ENCODE peak calls at places on chromosome 3, in eight cellular contexts. I, R, V, M, Y, H, K and B are unnamed samples. For H3K4me1, the result is how much of the 10 kb centered on the place peaks cover.

GRCh38 chr3:57298041-57298440 is 5.6 kb upstream of the ASB14 start:
- DNase-seq in K (no peak), V (no peak), Y (no peak), I (no peak), H (no peak), R (peak), M (no peak), B (no peak)

GRCh38 chr3:148246286-148246685 is 451.4 kb upstream of the AGTR1 start:
- DNase-seq in Y (no peak), K (no peak), M (no peak), R (no peak), V (no peak), H (no peak), I (no peak), B (no peak)

GRCh38 chr3:171792549-171792948 is 17.7 kb downstream of the PLD1 start:
- DNase-seq in I (no peak), H (no peak), Y (no peak), K (no peak), V (no peak), R (no peak), M (no peak), B (no peak)

GRCh38 chr3:164460851-164461250 is 617.4 kb downstream of the SI start:
- DNase-seq in K (no peak), I (no peak), R (no peak), V (no peak), M (no peak), H (no peak), Y (no peak), B (no peak)

GRCh38 chr3:124592658-124593441 is 137.4 kb upstream of the UMPS start:
- DNase-seq in I (no peak), H (no peak), V (peak), Y (no peak), R (no peak), M (no peak), K (peak), B (peak)

GRCh38 chr3:31980530-31981205 is 394 bp downstream of the OSBPL10 start:
- DNase-seq in K (peak), V (peak), H (no peak), M (peak), I (peak), R (peak), Y (peak), B (peak)

GRCh38 chr3:170469151-170470062 is 50.7 kb downstream of the CLDN11 start:
- DNase-seq in I (no peak), Y (no peak), K (peak), H (no peak), R (peak), M (peak), V (no peak), B (no peak)

GRCh38 chr3:29313981-29314726 is 33.3 kb downstream of the RBMS3 start:
- DNase-seq in K (no peak), Y (no peak), I (no peak), R (no peak), M (no peak), V (no peak), H (no peak), B (no peak)

GRCh38 chr3:174125267-174125844 is 727.8 kb downstream of the NLGN1 start:
- DNase-seq in V (no peak), H (no peak), Y (no peak), R (peak), I (peak), K (no peak), M (no peak), B (no peak)

GRCh38 chr3:133418361-133418760 is 18.5 kb downstream of the BFSP2 start:
- DNase-seq in H (no peak), I (no peak), M (no peak), Y (no peak), R (no peak), V (no peak), K (no peak), B (no peak)
- H3K4me1 ChIP-seq in H (under half), I (under half), M (under half), Y (under half), R (under half), V (under half), K (under half), B (under half)

GRCh38 chr3:42552830-42553229 is 28.9 kb downstream of the SEC22C start:
- DNase-seq in M (no peak), K (no peak), H (no peak), Y (no peak), R (no peak), I (no peak), V (no peak), B (no peak)

GRCh38 chr3:42562047-42562907 is 19.5 kb downstream of the SEC22C start:
- DNase-seq in Y (no peak), V (no peak), H (no peak), R (peak), K (peak), M (no peak), I (no peak), B (no peak)

GRCh38 chr3:42556089-42556632 is 25.6 kb downstream of the SEC22C start:
- DNase-seq in Y (no peak), K (no peak), M (no peak), H (no peak), V (no peak), I (no peak), R (no peak), B (peak)

GRCh38 chr3:42557849-42558248 is 23.9 kb downstream of the SEC22C start:
- DNase-seq in Y (no peak), R (no peak), K (no peak), H (no peak), V (no peak), M (no peak), I (no peak), B (no peak)
- TF ChIP-seq CTCF in Y (no peak), R (no peak), K (peak), H (no peak), V (no peak), M (no peak), I (no peak), B (no peak)

DNA sequence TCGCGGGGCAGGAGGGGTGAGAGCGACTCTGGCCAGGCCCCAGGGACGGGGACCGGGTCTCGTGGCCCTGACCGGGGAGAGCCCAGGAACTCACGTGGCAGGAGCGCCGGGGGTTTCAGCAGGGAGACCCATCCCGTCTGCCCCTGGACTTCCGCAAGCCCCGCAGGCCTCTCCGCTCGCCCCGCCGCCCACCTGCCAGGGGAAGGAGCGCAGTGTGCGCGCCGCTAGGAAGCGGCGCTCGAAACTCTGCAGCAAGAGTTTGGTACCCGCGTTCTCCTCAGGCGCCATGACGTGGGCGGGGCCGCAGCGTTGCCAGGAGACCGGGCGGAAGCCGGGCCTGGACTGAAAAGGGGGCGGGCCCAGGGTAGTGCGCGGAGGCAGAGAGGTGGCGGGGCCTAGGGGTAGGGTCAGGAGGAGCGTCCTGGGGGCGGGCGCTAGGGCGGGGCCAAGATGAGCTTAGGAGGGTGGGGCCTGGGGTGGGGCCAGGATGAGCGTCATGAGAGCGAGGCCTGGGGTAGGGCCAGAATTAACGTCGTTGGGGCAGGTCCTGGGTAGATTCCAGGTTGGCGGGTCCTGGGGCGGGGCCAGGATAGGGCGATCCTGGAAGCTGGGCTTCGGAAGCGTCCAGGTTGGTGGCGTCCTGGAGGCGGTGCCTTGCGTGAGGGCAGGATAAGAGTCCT is 29.7 kb downstream of the ALG1L2 start:
- DNase-seq in V (peak), Y (peak), R (peak), K (peak), M (peak), I (peak), H (peak), B (peak)
- TF ChIP-seq POLR2A in V (no peak), Y (no peak), R (no peak), K (peak), M (peak), I (no peak), H (no peak), B (no peak)

DNA sequence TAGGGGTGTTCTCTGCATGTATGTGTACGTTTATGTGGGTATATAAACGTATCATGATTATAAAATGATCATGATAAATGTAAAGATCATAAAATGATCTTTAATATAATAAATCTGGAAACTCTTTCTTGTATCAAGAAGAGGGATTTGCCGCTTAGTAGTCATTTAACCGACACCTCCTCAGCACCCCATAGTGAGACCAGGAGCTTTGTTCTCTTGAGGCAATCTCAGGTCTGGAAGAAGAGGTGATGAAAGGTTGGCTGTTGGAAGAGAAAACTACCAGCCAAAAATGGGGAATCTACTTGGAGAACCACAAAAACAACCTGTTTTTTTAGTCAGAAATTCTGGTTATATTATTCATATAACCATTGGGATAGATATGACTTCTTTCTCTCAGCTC is 38.7 kb downstream of the TGFBR2 start:
- DNase-seq in V (no peak), H (no peak), I (no peak), R (no peak), M (no peak), Y (no peak), K (no peak), B (no peak)
- H3K4me1 ChIP-seq in V (under half), H (under half), I (under half), R (under half), M (under half), Y (half or more), K (under half), B (half or more)

GRCh38 chr3:99620077-99620476 is 18.3 kb upstream of the COL8A1 start:
- DNase-seq in I (no peak), Y (no peak), V (no peak), H (no peak), R (no peak), K (no peak), M (no peak), B (no peak)
- TF ChIP-seq CTCF in I (no peak), Y (no peak), V (no peak), H (peak), R (peak), K (no peak), M (no peak), B (no peak)

DNA sequence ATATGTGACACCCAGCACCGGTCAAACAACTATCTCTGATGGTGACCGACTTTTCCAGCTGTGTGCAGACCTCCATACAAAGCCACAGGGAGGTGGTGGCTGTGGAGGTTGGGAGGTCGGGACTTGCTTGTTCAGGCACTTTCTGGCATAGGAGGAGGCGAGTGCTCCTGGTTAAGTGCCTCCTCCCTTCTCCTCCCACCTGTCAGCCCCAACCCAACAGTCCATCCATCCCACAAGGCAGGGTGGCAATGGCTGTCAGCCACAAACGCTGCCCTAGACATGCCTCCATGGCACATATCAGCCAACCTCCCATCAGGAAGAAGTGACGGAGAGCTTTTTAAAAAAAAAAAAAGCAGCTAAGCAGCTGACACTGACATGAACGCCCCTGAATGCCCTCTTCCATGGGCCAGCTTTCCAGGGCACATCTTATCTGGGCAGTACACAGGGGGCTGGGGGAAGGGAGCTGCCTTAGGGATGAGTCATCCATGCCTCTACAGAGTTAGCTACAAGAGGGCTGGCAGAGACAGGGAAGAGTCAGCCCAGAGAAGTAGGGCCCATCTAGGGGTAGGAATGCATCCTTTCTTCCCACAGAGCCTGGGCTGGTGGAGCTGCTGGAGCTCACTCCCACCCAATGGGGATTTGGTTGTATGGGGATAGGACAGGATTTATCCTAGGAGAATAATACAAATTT is 41.2 kb downstream of the CCDC12 start:
- DNase-seq in Y (peak), R (peak), V (peak), H (peak), K (peak), I (peak), M (peak), B (no peak)
- TF ChIP-seq POLR2A in Y (no peak), R (no peak), V (no peak), H (no peak), K (no peak), I (no peak), M (no peak), B (no peak)

GRCh38 chr3:25915673-25916072 is 125.8 kb downstream of the OXSM start:
- DNase-seq in V (no peak), Y (no peak), H (no peak), M (no peak), K (no peak), I (no peak), R (peak), B (no peak)
- H3K4me1 ChIP-seq in V (under half), Y (under half), H (under half), M (under half), K (under half), I (under half), R (under half), B (under half)

GRCh38 chr3:21825684-21826083 is 74.7 kb upstream of the ZNF385D start:
- DNase-seq in V (no peak), H (peak), K (no peak), R (no peak), I (peak), M (no peak), Y (no peak), B (peak)
- TF ChIP-seq CTCF in V (no peak), H (peak), K (no peak), R (no peak), I (no peak), M (no peak), Y (no peak), B (no peak)

GRCh38 chr3:100525753-100526612 is 33.6 kb downstream of the TMEM45A start:
- DNase-seq in K (no peak), V (no peak), M (peak), R (peak), H (no peak), Y (no peak), I (no peak), B (no peak)
- TF ChIP-seq POLR2A in K (no peak), V (no peak), M (no peak), R (no peak), H (no peak), Y (no peak), I (no peak), B (no peak)

GRCh38 chr3:194276768-194277546 is 74.2 kb downstream of the CPN2 start:
- DNase-seq in K (peak), V (peak), I (peak), Y (no peak), M (peak), H (no peak), R (peak), B (peak)

GRCh38 chr3:194277547-194278091 is 73.5 kb downstream of the CPN2 start:
- DNase-seq in R (peak), M (peak), K (no peak), I (peak), H (no peak), Y (no peak), V (peak), B (no peak)

GRCh38 chr3:194275231-194275671 is 75.9 kb downstream of the CPN2 start:
- DNase-seq in H (no peak), K (no peak), R (no peak), M (peak), I (peak), Y (no peak), V (no peak), B (no peak)

GRCh38 chr3:194274424-194275085 is 76.6 kb downstream of the CPN2 start:
- DNase-seq in Y (no peak), R (no peak), I (peak), V (no peak), M (no peak), K (no peak), H (no peak), B (no peak)

GRCh38 chr3:194275721-194276120 is 75.4 kb downstream of the CPN2 start:
- DNase-seq in H (no peak), V (no peak), R (no peak), I (peak), K (no peak), M (no peak), Y (no peak), B (no peak)
- H3K4me1 ChIP-seq in H (under half), V (under half), R (under half), I (under half), K (under half), M (under half), Y (half or more), B (under half)